ENCODE peak calls at places on chromosomes 7 and 10, in four cellular contexts. E, P, U and B are unnamed samples.
A peak's percentile ranks its signal among the peaks of the same experiment; 100 is the strongest.

GRCh38 chr10:119383174-119383856 is 159.2 kb downstream of the RGS10 start:
- DNase-seq in U (no peak), P (no peak), E (no peak), B (no peak)

GRCh38 chr7:131600578-131600977 is 44.1 kb upstream of the PODXL start:
- DNase-seq in U (no peak), P (no peak), E (peak; percentile 12), B (no peak)

GRCh38 chr7:151866028-151866427 is 10.9 kb downstream of the PRKAG2 start:
- DNase-seq in E (no peak), P (no peak), U (no peak), B (no peak)

GRCh38 chr7:29859089-29859488 is 52.8 kb downstream of the WIPF3 start:
- DNase-seq in E (no peak), U (no peak), P (no peak), B (no peak)

GRCh38 chr7:91945476-91945875 is 4.8 kb downstream of the AKAP9 start:
- DNase-seq in U (no peak), P (no peak), E (peak; percentile 71), B (no peak)

GRCh38 chr7:50226669-50227068 is 77.8 kb upstream of the IKZF1 start:
- DNase-seq in E (no peak), U (peak; percentile 18), P (no peak), B (no peak)

GRCh38 chr10:6363516-6363915 is 160.8 kb downstream of the PFKFB3 start:
- DNase-seq in E (no peak), P (no peak), U (no peak), B (no peak)

GRCh38 chr10:48605786-48606529 is 1.1 kb upstream of the ARHGAP22 start:
- DNase-seq in U (no peak), P (no peak), E (no peak), B (no peak)

GRCh38 chr10:17963431-17963830 is 11.7 kb downstream of the SLC39A12 start:
- DNase-seq in E (no peak), U (no peak), P (no peak), B (no peak)

GRCh38 chr7:94510582-94511456 is 1.2 kb downstream of the CASD1 start:
- DNase-seq in U (no peak), E (peak; percentile 31), P (no peak), B (peak; percentile 32)

GRCh38 chr7:111092406-111093160 is 1.7 kb downstream of the LRRN3 start:
- DNase-seq in U (no peak), E (no peak), P (no peak), B (no peak)

GRCh38 chr7:111098926-111099250 is 8.0 kb downstream of the LRRN3 start:
- DNase-seq in U (no peak), E (no peak), P (no peak), B (no peak)

GRCh38 chr7:111094387-111094786 is 3.5 kb downstream of the LRRN3 start:
- DNase-seq in U (no peak), E (no peak), P (no peak), B (no peak)

GRCh38 chr7:111098011-111098925 is 7.3 kb downstream of the LRRN3 start:
- DNase-seq in E (peak; percentile 20), U (peak; percentile 21), P (no peak), B (peak; percentile 43)

GRCh38 chr7:111096997-111097396 is 6.1 kb downstream of the LRRN3 start:
- DNase-seq in U (no peak), E (no peak), P (no peak), B (no peak)
- TF ChIP-seq SP1 in U (no peak), E (no peak), P (no peak), B (no peak)

GRCh38 chr10:78070726-78071125 is 37.1 kb downstream of the RPS24 start:
- DNase-seq in P (no peak), E (no peak), U (no peak), B (no peak)

GRCh38 chr10:78071857-78072179 is 38.2 kb downstream of the RPS24 start:
- DNase-seq in U (no peak), P (no peak), E (no peak), B (no peak)

GRCh38 chr10:78071140-78071856 is 37.6 kb downstream of the RPS24 start:
- DNase-seq in P (no peak), U (no peak), E (no peak), B (no peak)

GRCh38 chr10:78069151-78069550 is 35.5 kb downstream of the RPS24 start:
- DNase-seq in U (no peak), P (no peak), E (no peak), B (no peak)

DNA sequence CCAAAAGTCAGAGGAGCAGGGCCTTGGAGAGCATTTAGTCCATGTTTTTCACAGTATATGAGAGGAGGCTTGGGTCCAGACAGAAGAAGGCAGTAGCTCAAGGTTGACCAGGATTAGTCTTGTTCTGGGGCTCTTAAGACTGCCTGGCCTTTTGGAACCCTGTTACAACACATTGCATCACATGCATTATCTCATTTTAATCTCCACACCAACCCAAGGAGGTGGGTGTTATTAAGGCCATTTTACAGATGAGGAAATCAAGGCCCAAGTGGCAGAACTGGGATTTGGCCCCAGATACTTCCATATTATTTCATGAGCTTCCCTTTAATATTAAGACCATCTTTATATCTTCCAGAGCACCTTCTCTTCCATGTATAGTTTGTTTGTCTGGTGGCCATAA is 38.8 kb downstream of the RPS24 start:
- DNase-seq in E (no peak), P (no peak), U (no peak), B (no peak)
- TF ChIP-seq TCF7 in E (no peak), P (no peak), U (no peak), B (no peak)

DNA sequence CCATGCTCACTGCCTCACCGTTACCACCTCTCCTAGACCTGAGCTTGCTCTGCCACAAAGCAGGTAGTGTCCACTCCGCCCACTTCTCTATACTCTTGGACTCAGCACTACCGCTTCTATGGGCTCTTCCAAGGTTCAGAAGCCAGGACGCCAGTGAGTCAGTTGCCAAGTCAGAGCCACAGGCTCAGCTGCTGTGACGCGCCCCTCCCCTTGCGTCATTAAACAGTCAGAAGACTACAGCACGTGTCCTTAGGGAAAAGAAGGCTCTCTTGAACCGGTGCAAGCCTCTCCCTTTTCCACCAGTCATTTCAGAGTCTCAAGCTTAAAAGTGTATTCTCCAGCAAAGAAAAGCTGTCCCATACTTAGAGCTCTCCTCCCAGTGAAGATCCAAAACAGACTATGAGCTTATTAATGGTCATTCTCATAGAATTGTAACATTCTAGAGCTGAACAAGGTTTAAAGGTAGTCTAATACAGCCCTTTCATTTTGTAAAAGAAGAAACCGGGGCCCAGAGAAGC is 41.0 kb upstream of the MET start:
- DNase-seq in P (no peak), U (peak; percentile 26), E (peak; percentile 60), B (no peak)
- TF ChIP-seq SP1 in P (no peak), U (no peak), E (no peak), B (no peak)

DNA sequence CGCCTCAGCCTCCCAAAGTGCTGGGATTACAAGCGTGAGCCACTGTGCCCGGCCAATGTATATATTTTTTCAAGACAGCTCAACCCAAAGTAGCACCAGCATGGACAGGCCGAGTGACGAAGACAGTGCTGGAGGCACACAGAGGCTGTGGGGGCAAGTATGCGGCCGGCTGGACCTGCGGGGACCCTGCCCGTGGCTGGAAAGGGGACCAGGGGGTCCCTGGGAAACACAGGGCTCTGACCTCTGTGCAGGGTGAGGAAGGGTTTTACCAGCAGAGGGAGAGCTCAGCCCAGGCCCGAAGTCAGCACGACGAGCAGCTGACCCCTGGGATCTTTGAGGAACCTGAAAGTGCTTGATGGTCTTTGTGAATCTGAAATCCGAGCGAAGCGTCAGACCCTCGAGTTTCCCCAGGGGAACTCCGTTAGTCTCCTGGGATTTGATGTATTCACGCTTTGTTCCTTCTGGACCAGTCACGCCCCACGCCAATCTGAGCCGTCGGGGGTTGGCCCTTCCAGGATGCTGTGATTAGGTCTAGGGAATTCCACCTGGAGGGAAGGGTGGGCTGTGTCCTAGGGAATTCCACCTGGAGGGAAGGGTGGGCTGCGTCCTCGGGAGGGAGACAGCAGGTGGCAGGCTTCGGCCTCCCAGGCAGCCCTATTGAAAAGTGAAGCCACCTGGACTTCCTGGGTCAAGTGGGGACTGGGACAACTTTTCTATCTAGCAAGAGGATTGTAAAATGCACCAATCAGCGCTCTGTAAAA is 10.9 kb upstream of the ZFAND2A start:
- DNase-seq in P (no peak), U (no peak), E (peak; percentile 28), B (no peak)
- TF ChIP-seq TCF7 in P (no peak), U (no peak), E (no peak), B (no peak)

GRCh38 chr7:408651-409343 is 110.8 kb downstream of the PDGFA start:
- DNase-seq in P (no peak), E (no peak), U (no peak), B (peak; percentile 4)
- TF ChIP-seq SP1 in P (no peak), E (no peak), U (no peak), B (no peak)

GRCh38 chr10:47299989-47300931 is at the start of gene GDF10:
- DNase-seq in E (peak; percentile 7), U (no peak), P (no peak), B (peak; percentile 42)
- TF ChIP-seq TCF7 in E (no peak), U (no peak), P (no peak), B (no peak)